ENCODE peak calls at places on chromosomes 3 and 15, in five cellular contexts. G, L, U, A and O are unnamed samples.

GRCh38 chr3:135865554-135865953 is 100.0 kb upstream of the PPP2R3A start:
- DNase-seq in G (no peak), L (no peak), U (no peak), A (no peak), O (no peak)

GRCh38 chr3:47612178-47612577 is 33.5 kb upstream of the CSPG5 start:
- DNase-seq in G (no peak), L (peak), U (no peak), A (no peak), O (no peak)

GRCh38 chr15:58852347-58852746 is 81.1 kb downstream of the SLTM start:
- DNase-seq in G (no peak), L (no peak), U (no peak), A (no peak), O (no peak)

GRCh38 chr3:142968319-142968718 is 4.8 kb upstream of the PAQR9 start:
- DNase-seq in G (no peak), L (no peak), U (no peak), A (no peak), O (no peak)

GRCh38 chr3:152076148-152076547 is 192.6 kb upstream of the MBNL1 start:
- DNase-seq in G (no peak), L (peak), U (no peak), A (no peak), O (no peak)

GRCh38 chr15:73873456-73873855 is at the start of gene TBC1D21:
- DNase-seq in G (no peak), L (no peak), U (peak), A (no peak), O (peak)

GRCh38 chr15:25624504-25625172 is 185.8 kb upstream of the UBE3A start:
- DNase-seq in G (no peak), L (no peak), U (no peak), A (no peak), O (no peak)

GRCh38 chr3:164194842-164195241 is 883.5 kb downstream of the SI start:
- DNase-seq in G (no peak), L (no peak), U (no peak), A (no peak), O (no peak)

GRCh38 chr15:74808073-74808839 is 4.4 kb upstream of the LMAN1L start:
- DNase-seq in G (no peak), L (peak), U (no peak), A (peak), O (peak)

GRCh38 chr15:85620321-85621044 is 174.2 kb downstream of the KLHL25 start:
- DNase-seq in G (peak), L (peak), U (no peak), A (no peak), O (no peak)
- TF ChIP-seq POLR2A in G (peak), L (no peak), U (no peak), A (peak), O (peak)

DNA sequence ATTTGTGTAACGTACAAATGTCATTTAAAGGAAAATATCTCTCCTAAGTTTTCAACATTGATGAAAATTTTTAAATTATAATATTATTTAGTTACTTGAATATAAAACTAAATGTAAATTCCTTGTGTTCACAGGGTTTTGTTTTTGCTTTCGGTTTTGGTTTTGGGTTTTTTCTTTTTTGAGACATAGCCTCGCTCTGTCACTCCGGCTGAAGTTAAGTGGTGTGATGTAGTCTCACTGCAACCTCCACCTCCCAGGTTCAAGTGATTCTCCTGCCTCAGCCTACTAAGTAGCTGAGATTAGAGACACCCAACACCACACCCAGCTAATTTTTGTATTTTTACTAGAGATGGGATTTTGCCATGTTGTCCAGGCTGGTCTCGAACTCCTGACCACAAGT is 79.3 kb upstream of the TCF12 start:
- DNase-seq in G (no peak), L (no peak), U (no peak), A (no peak), O (no peak)
- H3K4me3 ChIP-seq in G (no peak), L (no peak), U (no peak), A (no peak), O (no peak)

DNA sequence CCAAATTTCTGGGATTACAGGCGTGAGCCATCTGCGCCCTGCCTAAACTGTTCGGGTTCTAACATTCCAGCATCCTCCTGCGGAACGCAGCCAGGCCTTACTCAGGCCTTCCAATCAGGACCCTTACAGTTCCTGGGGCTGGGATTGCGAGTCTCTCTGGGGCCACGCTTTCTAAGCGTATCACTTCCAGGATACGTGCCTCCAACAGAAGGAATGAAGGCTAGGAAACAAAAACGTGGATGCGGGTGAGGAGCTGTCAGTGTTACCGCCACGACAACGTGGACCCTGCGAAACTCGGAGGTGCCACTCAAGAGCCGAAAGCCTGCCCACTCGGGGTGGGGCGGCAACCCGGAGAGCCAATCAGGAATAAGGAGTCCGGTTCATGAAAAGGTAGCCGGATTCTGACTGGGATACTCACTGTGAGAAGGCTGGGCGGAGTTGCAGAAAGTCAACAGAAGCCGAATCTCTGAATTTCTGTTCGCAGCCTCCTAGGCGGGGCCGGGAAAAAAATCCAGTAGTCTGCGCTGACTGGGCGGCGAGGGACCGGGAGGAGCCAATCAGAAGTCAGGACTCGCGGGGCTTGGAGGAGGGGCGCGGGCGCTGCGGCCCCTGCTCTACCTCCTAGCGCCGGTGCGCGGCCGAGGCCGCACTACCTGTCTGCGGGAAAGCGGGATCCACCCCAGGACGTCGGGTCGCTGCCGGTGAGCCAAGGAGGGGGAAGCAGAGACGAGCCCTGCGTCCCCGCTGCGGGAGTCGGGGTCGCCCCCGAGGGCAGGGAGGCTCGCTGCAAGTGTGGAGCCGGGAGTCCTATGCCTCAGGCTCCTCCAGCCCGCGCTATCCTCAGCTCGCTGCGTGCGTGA is at the start of gene HYKK:
- DNase-seq in G (peak), L (peak), U (peak), A (peak), O (peak)
- TF ChIP-seq CTCF in G (peak), L (no peak), U (no peak), A (peak), O (no peak)

GRCh38 chr15:83327041-83327440 is 42.6 kb upstream of the BNC1 start:
- DNase-seq in G (no peak), L (no peak), U (no peak), A (no peak), O (no peak)
- TF ChIP-seq POLR2A in G (no peak), L (no peak), U (no peak), A (no peak), O (no peak)

DNA sequence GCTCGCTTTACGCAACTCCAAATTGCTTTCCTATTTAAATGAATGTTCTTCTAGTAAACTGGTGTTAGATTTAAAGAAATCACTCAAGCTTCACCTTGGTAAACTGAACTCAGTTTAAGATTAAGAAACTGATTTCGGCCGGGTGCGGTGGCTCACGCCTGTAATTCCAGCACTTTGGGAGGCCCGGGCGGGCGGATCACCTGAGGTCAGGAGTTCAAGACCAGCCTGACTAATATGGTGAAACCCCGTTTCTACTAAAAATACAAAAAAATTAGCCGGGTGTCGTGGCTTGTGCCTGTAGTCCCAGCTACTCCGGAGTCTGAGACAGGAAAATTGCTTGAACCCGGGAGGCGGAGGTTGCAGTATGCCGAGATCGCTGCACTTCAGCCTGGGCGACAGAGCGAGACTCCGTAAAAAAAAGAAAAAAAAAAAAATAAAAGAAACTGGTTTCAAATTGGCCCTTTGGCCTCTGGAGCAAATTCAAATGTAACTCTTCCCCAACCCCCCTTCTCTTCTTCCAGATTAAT is 1.7 kb downstream of the SKIL start:
- DNase-seq in G (no peak), L (no peak), U (no peak), A (no peak), O (no peak)
- H3K4me3 ChIP-seq in G (peak), L (peak), U (no peak), A (no peak), O (peak)

GRCh38 chr3:14282706-14283075 is 104.1 kb downstream of the LSM3 start:
- DNase-seq in G (no peak), L (no peak), U (no peak), A (no peak), O (no peak)

GRCh38 chr3:14281053-14281452 is 102.4 kb downstream of the LSM3 start:
- DNase-seq in G (no peak), L (no peak), U (no peak), A (no peak), O (no peak)

GRCh38 chr3:14283821-14284438 is 105.3 kb downstream of the LSM3 start:
- DNase-seq in G (no peak), L (no peak), U (no peak), A (no peak), O (no peak)

GRCh38 chr3:14283092-14283820 is 104.6 kb downstream of the LSM3 start:
- DNase-seq in G (no peak), L (no peak), U (no peak), A (no peak), O (no peak)

GRCh38 chr3:14282001-14282705 is 103.5 kb downstream of the LSM3 start:
- DNase-seq in G (no peak), L (no peak), U (no peak), A (no peak), O (no peak)
- TF ChIP-seq CTCF in G (no peak), L (no peak), U (no peak), A (no peak), O (no peak)

GRCh38 chr3:129313415-129313982 is 34.8 kb downstream of the HMCES start:
- DNase-seq in G (no peak), L (peak), U (no peak), A (peak), O (no peak)
- TF ChIP-seq POLR2A in G (no peak), L (no peak), U (no peak), A (peak), O (no peak)

DNA sequence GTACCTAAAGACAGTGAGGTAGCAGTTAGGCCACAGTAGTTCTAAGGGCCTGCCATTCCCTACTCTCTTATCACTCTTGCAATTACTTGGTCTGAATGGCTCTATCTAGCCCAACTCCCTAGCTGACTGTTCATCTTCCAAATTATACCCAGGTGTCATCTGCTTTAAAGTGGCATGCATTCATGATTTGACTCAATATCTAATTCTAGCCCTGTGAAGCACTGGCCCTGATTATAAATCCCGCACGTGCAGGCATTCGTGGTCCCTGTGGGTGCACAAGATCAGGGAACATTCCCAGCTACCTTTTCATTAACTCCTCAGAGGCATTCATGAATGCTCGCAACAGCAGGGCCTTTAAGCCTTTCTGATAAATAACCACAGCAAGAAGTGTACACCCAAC is 43.0 kb upstream of the ZNF774 start:
- DNase-seq in G (no peak), L (no peak), U (no peak), A (no peak), O (no peak)
- H3K4me3 ChIP-seq in G (no peak), L (no peak), U (no peak), A (no peak), O (no peak)